ENCODE peak calls at places on chromosomes 11 and 22, in five cellular contexts. One of them, this sample, is unnamed.

GRCh38 chr22:48748113-48748859 is 1079.4 kb downstream of the BRD1 start:
- DNase-seq in neural progenitor cell: no peak
- DNase-seq in astrocyte: no peak
- DNase-seq in mammary epithelial cell: no peak
- DNase-seq in HCT116: no peak
- DNase-seq in this sample: no peak

GRCh38 chr22:33874206-33874605 is 46.1 kb downstream of the LARGE1 start:
- DNase-seq in neural progenitor cell: peak; percentile 38
- DNase-seq in astrocyte: no peak
- DNase-seq in mammary epithelial cell: no peak
- DNase-seq in HCT116: no peak
- DNase-seq in this sample: no peak

GRCh38 chr11:107844041-107844440 is 14.5 kb downstream of the SLC35F2 start:
- DNase-seq in neural progenitor cell: no peak
- DNase-seq in astrocyte: peak; percentile 76
- DNase-seq in mammary epithelial cell: peak; percentile 85
- DNase-seq in HCT116: no peak
- DNase-seq in this sample: no peak

GRCh38 chr22:32904044-32904443 is 102.5 kb downstream of the TIMP3 start:
- DNase-seq in neural progenitor cell: peak; percentile 60
- DNase-seq in astrocyte: peak; percentile 36
- DNase-seq in mammary epithelial cell: peak; percentile 39
- DNase-seq in HCT116: peak; percentile 51
- DNase-seq in this sample: peak; percentile 22

GRCh38 chr11:27902981-27903624 is 202.8 kb upstream of the BDNF start:
- DNase-seq in neural progenitor cell: no peak
- DNase-seq in astrocyte: peak; percentile 65
- DNase-seq in mammary epithelial cell: peak; percentile 74
- DNase-seq in HCT116: no peak
- DNase-seq in this sample: no peak

GRCh38 chr22:34395370-34395769 is 475.1 kb upstream of the LARGE1 start:
- DNase-seq in neural progenitor cell: no peak
- DNase-seq in astrocyte: no peak
- DNase-seq in mammary epithelial cell: no peak
- DNase-seq in HCT116: no peak
- DNase-seq in this sample: no peak

GRCh38 chr22:38228873-38229740 is 27.3 kb downstream of the MAFF start:
- DNase-seq in neural progenitor cell: no peak
- DNase-seq in astrocyte: peak; percentile 59
- DNase-seq in mammary epithelial cell: peak; percentile 88
- DNase-seq in HCT116: peak; percentile 51
- DNase-seq in this sample: no peak

GRCh38 chr11:117941163-117941707 is 12.0 kb upstream of the TMPRSS13 start:
- DNase-seq in neural progenitor cell: no peak
- DNase-seq in astrocyte: no peak
- DNase-seq in mammary epithelial cell: peak; percentile 83
- DNase-seq in HCT116: peak; percentile 34
- DNase-seq in this sample: peak; percentile 38

GRCh38 chr11:126494831-126495230 is 139.3 kb downstream of the ST3GAL4 start:
- DNase-seq in neural progenitor cell: no peak
- DNase-seq in astrocyte: no peak
- DNase-seq in mammary epithelial cell: no peak
- DNase-seq in HCT116: no peak
- DNase-seq in this sample: no peak

DNA sequence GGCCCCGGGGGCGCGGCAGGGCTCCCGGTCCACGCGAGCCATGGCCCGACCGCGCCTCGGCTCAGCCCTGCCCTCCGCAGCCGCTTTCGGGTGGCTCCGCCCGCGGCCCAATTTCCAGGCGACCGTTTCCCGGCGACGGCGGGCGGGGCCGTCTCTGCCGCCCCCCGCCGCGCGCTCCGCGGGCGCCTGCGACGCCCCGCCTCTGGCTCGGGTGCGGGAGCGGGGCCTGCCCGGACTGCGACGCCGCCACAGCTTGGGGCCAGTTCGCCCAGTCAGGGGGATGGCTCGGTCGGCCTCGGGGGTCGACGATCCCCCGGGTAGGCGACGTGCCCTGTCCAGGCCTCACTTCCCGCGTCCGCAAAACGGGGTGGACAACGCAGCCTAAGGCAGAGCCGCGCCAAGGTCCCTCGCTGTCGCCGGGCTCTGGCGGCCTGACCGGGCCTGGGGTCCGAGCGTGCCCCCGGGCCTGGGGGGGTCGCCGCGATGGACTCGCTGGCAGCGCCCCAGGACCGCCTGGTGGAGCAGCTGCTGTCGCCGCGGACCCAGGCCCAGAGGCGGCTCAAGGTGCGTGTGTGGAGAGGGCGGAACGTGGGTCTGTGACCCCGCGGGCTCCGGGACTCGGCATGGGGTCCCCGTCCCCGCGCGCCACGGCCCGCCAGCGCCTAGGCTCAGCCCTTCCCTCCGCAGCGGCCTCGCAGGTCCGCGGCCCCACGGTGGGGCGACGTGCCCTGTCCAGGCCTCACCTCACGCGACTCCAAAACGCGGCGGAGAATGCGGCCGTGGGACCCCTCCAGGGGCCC is 4.2 kb downstream of the SEPTIN5 start:
- DNase-seq in neural progenitor cell: no peak
- DNase-seq in astrocyte: no peak
- DNase-seq in mammary epithelial cell: no peak
- DNase-seq in HCT116: no peak
- DNase-seq in this sample: no peak
- TF ChIP-seq EZH2 in neural progenitor cell: peak; percentile 82
- TF ChIP-seq EZH2 in astrocyte: no peak
- TF ChIP-seq EZH2 in mammary epithelial cell: no peak
- TF ChIP-seq EZH2 in HCT116: no peak
- TF ChIP-seq EZH2 in this sample: no peak

DNA sequence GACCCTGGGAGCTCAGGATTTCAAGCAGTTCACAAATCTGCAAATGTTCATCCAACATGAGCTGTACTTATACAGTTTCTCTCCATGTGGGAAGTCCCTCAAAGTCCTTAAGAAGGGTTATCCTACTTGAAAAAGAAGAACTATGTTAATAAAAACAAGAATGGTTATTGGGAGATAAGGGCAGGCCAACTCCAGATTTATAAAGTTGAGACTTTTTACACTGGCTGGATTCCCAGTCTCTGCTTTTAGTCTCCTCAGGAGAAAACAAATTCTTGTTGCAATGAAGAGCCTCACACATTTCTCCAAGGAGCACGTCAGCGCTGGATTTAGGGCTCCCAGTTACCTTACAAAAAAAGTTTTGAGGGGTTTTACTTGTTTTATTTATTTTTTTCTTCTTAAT is 34.1 kb upstream of the CTTN start:
- DNase-seq in neural progenitor cell: no peak
- DNase-seq in astrocyte: peak; percentile 47
- DNase-seq in mammary epithelial cell: no peak
- DNase-seq in HCT116: no peak
- DNase-seq in this sample: no peak
- H3K36me3 ChIP-seq in neural progenitor cell: no peaks in the 10 kb centered on the region
- H3K36me3 ChIP-seq in astrocyte: peaks cover 28% of the 10 kb centered on the region
- H3K36me3 ChIP-seq in mammary epithelial cell: peaks cover 26% of the 10 kb centered on the region
- H3K36me3 ChIP-seq in HCT116: peaks cover 17% of the 10 kb centered on the region
- H3K36me3 ChIP-seq in this sample: peaks cover 71% of the 10 kb centered on the region

GRCh38 chr11:61579398-61580291 is 1.2 kb downstream of the SYT7 start:
- DNase-seq in neural progenitor cell: peak; percentile 41
- DNase-seq in astrocyte: no peak
- DNase-seq in mammary epithelial cell: no peak
- DNase-seq in HCT116: no peak
- DNase-seq in this sample: no peak

GRCh38 chr11:61581030-61581928 is at the start of gene SYT7:
- DNase-seq in neural progenitor cell: peak; percentile 97
- DNase-seq in astrocyte: peak; percentile 97
- DNase-seq in mammary epithelial cell: peak; percentile 96
- DNase-seq in HCT116: peak; percentile 94
- DNase-seq in this sample: peak; percentile 85

GRCh38 chr11:61578819-61579218 is 2.1 kb downstream of the SYT7 start:
- DNase-seq in neural progenitor cell: no peak
- DNase-seq in astrocyte: no peak
- DNase-seq in mammary epithelial cell: no peak
- DNase-seq in HCT116: no peak
- DNase-seq in this sample: no peak

GRCh38 chr11:61581931-61582330 is 1.1 kb upstream of the SYT7 start:
- DNase-seq in neural progenitor cell: no peak
- DNase-seq in astrocyte: no peak
- DNase-seq in mammary epithelial cell: no peak
- DNase-seq in HCT116: no peak
- DNase-seq in this sample: no peak

DNA sequence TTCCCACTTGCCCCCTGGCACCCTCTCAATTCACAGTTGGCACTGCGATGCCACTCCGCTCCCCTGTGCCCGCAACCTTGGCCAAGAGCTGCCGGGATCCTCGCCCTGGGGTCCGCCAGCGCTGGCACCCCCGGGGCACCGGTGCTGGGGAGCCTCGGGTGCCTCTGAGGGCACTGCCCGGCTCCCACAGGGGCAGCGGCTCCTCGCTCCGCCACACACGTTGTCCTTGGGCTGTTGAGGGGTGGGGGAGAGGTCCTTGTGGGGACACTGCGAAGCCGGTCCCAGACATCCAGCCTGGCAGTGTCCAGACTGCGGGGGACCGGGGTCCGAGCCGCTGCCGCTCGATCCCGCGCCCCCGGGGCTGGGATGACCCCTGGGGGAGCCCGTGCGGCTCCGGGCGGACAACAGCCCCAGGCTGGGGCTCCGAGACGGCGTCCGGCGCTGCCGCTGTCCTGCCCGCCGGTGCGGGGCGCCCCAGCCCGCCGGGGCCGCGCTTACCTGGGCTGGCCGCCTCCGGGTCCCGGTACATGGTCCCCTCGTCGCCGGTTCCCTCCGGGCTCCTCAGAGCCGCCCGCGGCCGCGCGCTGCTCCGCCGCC is 486 bp downstream of the SYT7 start:
- DNase-seq in neural progenitor cell: peak; percentile 45
- DNase-seq in astrocyte: no peak
- DNase-seq in mammary epithelial cell: no peak
- DNase-seq in HCT116: no peak
- DNase-seq in this sample: no peak
- TF ChIP-seq EZH2 in neural progenitor cell: peak; percentile 69
- TF ChIP-seq EZH2 in astrocyte: peak; percentile 92
- TF ChIP-seq EZH2 in mammary epithelial cell: no peak
- TF ChIP-seq EZH2 in HCT116: no peak
- TF ChIP-seq EZH2 in this sample: no peak

DNA sequence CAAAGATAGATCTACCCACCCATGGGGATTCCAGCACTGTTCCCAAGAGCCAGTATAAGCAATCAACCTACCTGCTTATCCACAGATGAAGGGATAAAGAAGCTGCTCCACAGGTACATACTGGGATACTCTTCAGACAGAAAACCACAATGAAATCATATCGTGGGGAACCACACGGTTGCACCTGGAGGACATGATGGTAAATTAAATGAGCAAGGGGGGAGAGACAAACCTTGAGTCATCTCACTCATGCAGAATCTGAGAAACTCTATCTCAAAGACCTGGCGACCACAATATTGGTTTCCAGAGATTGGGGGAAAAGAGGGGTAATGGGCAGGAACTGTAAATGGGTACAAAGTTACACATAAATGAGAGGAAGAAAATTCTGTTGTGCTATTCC is 14.5 kb downstream of the RGL4 start:
- DNase-seq in neural progenitor cell: no peak
- DNase-seq in astrocyte: no peak
- DNase-seq in mammary epithelial cell: peak; percentile 19
- DNase-seq in HCT116: no peak
- DNase-seq in this sample: no peak
- H3K36me3 ChIP-seq in neural progenitor cell: no peaks in the 10 kb centered on the region
- H3K36me3 ChIP-seq in astrocyte: peaks cover 47% of the 10 kb centered on the region
- H3K36me3 ChIP-seq in mammary epithelial cell: peaks cover 19% of the 10 kb centered on the region
- H3K36me3 ChIP-seq in HCT116: peaks cover 56% of the 10 kb centered on the region
- H3K36me3 ChIP-seq in this sample: peaks cover 100% of the 10 kb centered on the region

GRCh38 chr11:31800398-31801265 is 10.5 kb downstream of the PAX6 start:
- DNase-seq in neural progenitor cell: peak; percentile 24
- DNase-seq in astrocyte: no peak
- DNase-seq in mammary epithelial cell: no peak
- DNase-seq in HCT116: no peak
- DNase-seq in this sample: no peak
- TF ChIP-seq EZH2 in neural progenitor cell: peak; percentile 35
- TF ChIP-seq EZH2 in astrocyte: no peak
- TF ChIP-seq EZH2 in mammary epithelial cell: peak; percentile 88
- TF ChIP-seq EZH2 in HCT116: no peak
- TF ChIP-seq EZH2 in this sample: no peak

GRCh38 chr11:8714622-8715225 is 32.1 kb downstream of the RPL27A start:
- DNase-seq in neural progenitor cell: no peak
- DNase-seq in astrocyte: peak; percentile 37
- DNase-seq in mammary epithelial cell: no peak
- DNase-seq in HCT116: no peak
- DNase-seq in this sample: no peak
- H3K36me3 ChIP-seq in neural progenitor cell: no peaks in the 10 kb centered on the region
- H3K36me3 ChIP-seq in astrocyte: peaks cover 10% of the 10 kb centered on the region
- H3K36me3 ChIP-seq in mammary epithelial cell: peaks cover 3% of the 10 kb centered on the region
- H3K36me3 ChIP-seq in HCT116: no peaks in the 10 kb centered on the region
- H3K36me3 ChIP-seq in this sample: no peaks in the 10 kb centered on the region

GRCh38 chr11:2142762-2143202 is 3.6 kb upstream of the IGF2 start:
- DNase-seq in neural progenitor cell: no peak
- DNase-seq in astrocyte: peak; percentile 12
- DNase-seq in mammary epithelial cell: peak; percentile 89
- DNase-seq in HCT116: no peak
- DNase-seq in this sample: no peak

GRCh38 chr11:2143652-2144548 is 4.7 kb upstream of the IGF2 start:
- DNase-seq in neural progenitor cell: peak; percentile 69
- DNase-seq in astrocyte: no peak
- DNase-seq in mammary epithelial cell: peak; percentile 40
- DNase-seq in HCT116: no peak
- DNase-seq in this sample: no peak

GRCh38 chr11:2140411-2141400 is 1.5 kb upstream of the IGF2 start:
- DNase-seq in neural progenitor cell: peak; percentile 71
- DNase-seq in astrocyte: no peak
- DNase-seq in mammary epithelial cell: peak; percentile 13
- DNase-seq in HCT116: no peak
- DNase-seq in this sample: no peak

GRCh38 chr11:2144549-2145220 is 5.5 kb upstream of the IGF2 start:
- DNase-seq in neural progenitor cell: no peak
- DNase-seq in astrocyte: no peak
- DNase-seq in mammary epithelial cell: no peak
- DNase-seq in HCT116: no peak
- DNase-seq in this sample: no peak

GRCh38 chr11:2142300-2142759 is 3.1 kb upstream of the IGF2 start:
- DNase-seq in neural progenitor cell: no peak
- DNase-seq in astrocyte: peak; percentile 6
- DNase-seq in mammary epithelial cell: peak; percentile 58
- DNase-seq in HCT116: no peak
- DNase-seq in this sample: no peak
- TF ChIP-seq EZH2 in neural progenitor cell: no peak
- TF ChIP-seq EZH2 in astrocyte: no peak
- TF ChIP-seq EZH2 in mammary epithelial cell: no peak
- TF ChIP-seq EZH2 in HCT116: no peak
- TF ChIP-seq EZH2 in this sample: no peak

GRCh38 chr11:36431429-36432092 is 78.5 kb downstream of the TRAF6 start:
- DNase-seq in neural progenitor cell: peak; percentile 10
- DNase-seq in astrocyte: peak; percentile 98
- DNase-seq in mammary epithelial cell: peak; percentile 93
- DNase-seq in HCT116: peak; percentile 84
- DNase-seq in this sample: no peak

GRCh38 chr11:36436084-36436483 is 74.0 kb downstream of the TRAF6 start:
- DNase-seq in neural progenitor cell: no peak
- DNase-seq in astrocyte: no peak
- DNase-seq in mammary epithelial cell: no peak
- DNase-seq in HCT116: no peak
- DNase-seq in this sample: no peak

GRCh38 chr11:36432747-36433146 is 77.3 kb downstream of the TRAF6 start:
- DNase-seq in neural progenitor cell: no peak
- DNase-seq in astrocyte: no peak
- DNase-seq in mammary epithelial cell: no peak
- DNase-seq in HCT116: no peak
- DNase-seq in this sample: no peak

GRCh38 chr11:36433896-36434295 is 76.2 kb downstream of the TRAF6 start:
- DNase-seq in neural progenitor cell: no peak
- DNase-seq in astrocyte: no peak
- DNase-seq in mammary epithelial cell: no peak
- DNase-seq in HCT116: no peak
- DNase-seq in this sample: no peak

GRCh38 chr11:36432093-36432469 is 78.0 kb downstream of the TRAF6 start:
- DNase-seq in neural progenitor cell: no peak
- DNase-seq in astrocyte: no peak
- DNase-seq in mammary epithelial cell: no peak
- DNase-seq in HCT116: no peak
- DNase-seq in this sample: no peak
- H3K36me3 ChIP-seq in neural progenitor cell: no peaks in the 10 kb centered on the region
- H3K36me3 ChIP-seq in astrocyte: peaks cover 3% of the 10 kb centered on the region
- H3K36me3 ChIP-seq in mammary epithelial cell: peaks cover 3% of the 10 kb centered on the region
- H3K36me3 ChIP-seq in HCT116: no peaks in the 10 kb centered on the region
- H3K36me3 ChIP-seq in this sample: no peaks in the 10 kb centered on the region